ENCODE peak calls at places on chromosomes 11 and 22, in six cellular contexts. W is IMR-90, P is DND-41, J is left ventricle myocardium inferior, K is thoracic aorta, L is GM23248. E is an unnamed sample.

GRCh38 chr11:3156282-3156660 is 8.8 kb downstream of the OSBPL5 start:
- DNase-seq in K (no peak), J (peak; percentile 19), L (no peak), P (no peak), W (no peak), E (no peak)

GRCh38 chr22:47367993-47368945 is 605.8 kb downstream of the TBC1D22A start:
- DNase-seq in L (no peak), J (no peak), K (no peak), W (no peak), P (no peak), E (no peak)

GRCh38 chr22:35995345-35995744 is 33.3 kb downstream of the RBFOX2 start:
- DNase-seq in L (peak; percentile 60), W (peak; percentile 70), P (no peak), J (no peak), K (no peak), E (no peak)

GRCh38 chr11:78815631-78816232 is 241.1 kb upstream of the NARS2 start:
- DNase-seq in P (no peak), K (no peak), J (no peak), L (no peak), W (no peak), E (no peak)

GRCh38 chr11:58968251-58968711 is 29.0 kb downstream of the GLYATL1 start:
- DNase-seq in W (no peak), J (peak; percentile 10), P (no peak), L (no peak), K (no peak), E (no peak)

GRCh38 chr22:17095538-17095937 is 10.7 kb downstream of the IL17RA start:
- DNase-seq in P (no peak), K (no peak), J (no peak), L (peak; percentile 14), W (no peak), E (no peak)

GRCh38 chr11:65572356-65573043 is at the start of gene FAM89B:
- DNase-seq in K (peak; percentile 88), P (peak; percentile 94), L (peak; percentile 90), W (peak; percentile 77), J (peak; percentile 95), E (peak; percentile 75)

GRCh38 chr22:30000566-30000965 is 79.7 kb upstream of the HORMAD2 start:
- DNase-seq in L (peak; percentile 72), J (no peak), W (peak; percentile 82), P (no peak), K (no peak), E (no peak)

GRCh38 chr11:1054143-1055108 is 17.9 kb upstream of the MUC6 start:
- DNase-seq in P (no peak), K (no peak), L (peak; percentile 69), W (no peak), J (no peak), E (no peak)

GRCh38 chr11:86346513-86346912 is 28.2 kb upstream of the CCDC81 start:
- DNase-seq in W (no peak), P (no peak), L (no peak), K (no peak), J (no peak), E (no peak)
- H3K27ac ChIP-seq in W (no peak overlapping the region), P (no peak overlapping the region), L (no peak overlapping the region), K (no peak overlapping the region), J (no peak overlapping the region), E (no peak overlapping the region)

GRCh38 chr22:20421507-20421874 is 16.1 kb downstream of the SCARF2 start:
- DNase-seq in K (no peak), W (no peak), L (no peak), P (no peak), J (no peak), E (no peak)

GRCh38 chr22:20420157-20420842 is 17.3 kb downstream of the SCARF2 start:
- DNase-seq in J (no peak), K (no peak), W (no peak), L (no peak), P (no peak), E (no peak)

GRCh38 chr22:20423636-20424511 is 13.8 kb downstream of the SCARF2 start:
- DNase-seq in J (no peak), P (no peak), K (no peak), L (no peak), W (no peak), E (no peak)

GRCh38 chr22:20422965-20423635 is 14.5 kb downstream of the SCARF2 start:
- DNase-seq in W (no peak), J (peak; percentile 80), K (no peak), L (peak; percentile 73), P (no peak), E (peak; percentile 76)

GRCh38 chr22:20422271-20422958 is 15.2 kb downstream of the SCARF2 start:
- DNase-seq in K (no peak), L (peak; percentile 82), W (peak; percentile 43), P (peak; percentile 73), J (no peak), E (no peak)
- H3K27ac ChIP-seq in K (no peak overlapping the region), L (peak overlapping the region; percentile 65), W (peak overlapping the region; percentile 10), P (no peak overlapping the region), J (no peak overlapping the region), E (peak overlapping the region; percentile 13)

DNA sequence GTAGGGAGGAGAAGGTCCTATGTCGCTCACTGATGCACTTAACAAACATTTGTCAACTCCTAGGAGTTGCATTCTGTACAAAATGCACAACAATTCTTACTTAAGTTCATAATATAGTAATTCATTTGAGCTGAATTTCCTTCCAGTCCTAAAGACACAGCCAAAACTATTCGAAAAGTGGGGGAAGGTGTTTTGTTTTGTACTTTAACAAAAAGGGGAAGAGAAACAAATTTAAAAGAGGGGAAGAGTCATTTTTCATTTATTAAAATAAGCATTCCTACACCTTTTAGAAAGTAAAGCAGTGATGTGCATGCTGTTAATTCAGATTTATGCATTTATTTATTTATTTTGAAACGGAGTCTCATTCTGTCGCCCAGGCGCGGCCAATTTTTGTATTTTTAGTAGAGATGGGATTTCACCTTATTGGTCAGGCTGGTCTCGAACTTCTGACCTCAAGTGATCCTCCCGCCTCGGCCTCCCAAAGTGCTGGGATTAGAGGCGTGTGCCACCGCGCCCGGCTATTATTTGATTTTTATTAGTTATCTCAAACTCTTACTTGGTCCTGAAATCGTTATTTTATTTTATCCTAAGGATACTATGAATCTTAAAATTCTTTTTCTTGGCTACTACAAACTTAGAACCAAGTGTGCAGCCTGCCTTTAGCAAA is 1.1 kb upstream of the FANCF start:
- DNase-seq in W (no peak), K (no peak), P (no peak), J (no peak), L (peak; percentile 0), E (no peak)
- H3K27ac ChIP-seq in W (no peak overlapping the region), K (no peak overlapping the region), P (peak overlapping the region; percentile 96), J (peak overlapping the region; percentile 93), L (peak overlapping the region; percentile 75), E (no peak overlapping the region)

GRCh38 chr11:85748455-85748891 is 62.5 kb downstream of the SYTL2 start:
- DNase-seq in L (peak; percentile 24), P (no peak), K (no peak), W (peak; percentile 45), J (no peak), E (no peak)
- H3K27ac ChIP-seq in L (no peak overlapping the region), P (no peak overlapping the region), K (no peak overlapping the region), W (no peak overlapping the region), J (no peak overlapping the region), E (no peak overlapping the region)

DNA sequence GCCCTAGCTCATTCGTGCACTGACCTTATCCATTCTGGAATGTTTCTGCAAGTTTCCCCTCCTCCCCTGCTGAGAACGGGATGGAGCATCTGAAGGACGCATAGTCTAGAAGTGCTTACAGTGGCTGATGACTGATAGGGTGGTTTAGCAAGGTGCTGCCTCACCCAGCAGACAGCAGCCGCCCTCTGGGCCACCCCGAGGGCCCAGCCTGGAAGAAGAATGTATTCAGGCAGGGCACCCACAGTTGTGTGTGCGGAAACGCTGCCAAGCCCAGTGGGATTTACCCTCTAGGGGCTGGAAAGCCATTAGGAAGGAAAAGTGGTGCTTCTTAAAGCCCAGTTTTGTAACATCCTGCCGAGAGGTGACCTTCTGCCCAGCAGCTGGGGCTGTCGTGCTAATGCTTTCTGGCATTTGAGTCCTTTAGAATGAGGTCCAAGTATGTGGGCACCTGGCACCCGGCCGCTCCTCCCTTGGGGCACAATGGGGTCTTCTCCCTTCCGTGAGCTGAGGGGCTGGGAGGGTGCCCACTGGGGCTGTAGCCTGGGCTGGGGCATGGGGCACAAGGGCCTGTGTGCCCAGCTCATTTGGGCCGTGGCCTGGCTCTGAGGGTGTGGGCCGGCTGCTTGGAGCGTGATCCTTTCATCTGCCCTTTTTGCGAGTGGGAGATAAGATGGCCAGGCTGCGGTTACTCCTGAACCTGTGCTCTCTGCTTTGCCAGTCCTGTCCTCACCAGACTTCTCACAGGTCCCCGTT is 14.4 kb downstream of the FBLN1 start:
- DNase-seq in P (no peak), W (peak; percentile 62), J (no peak), L (peak; percentile 82), K (no peak), E (no peak)
- H3K27ac ChIP-seq in P (no peak overlapping the region), W (no peak overlapping the region), J (peak overlapping the region; percentile 5), L (peak overlapping the region; percentile 18), K (peak overlapping the region; percentile 50), E (no peak overlapping the region)